ENCODE peak calls at places on chromosomes 12 and 14, in six cellular contexts. One of them, this sample, is unnamed.

GRCh38 chr14:22976620-22977433 is 5.5 kb downstream of the AJUBA start:
- DNase-seq in GM23338: peak
- DNase-seq in lung: peak
- DNase-seq in tibial artery: no peak
- DNase-seq in colonic mucosa: peak
- DNase-seq in heart right ventricle: no peak
- DNase-seq in this sample: no peak

GRCh38 chr14:65981192-65981843 is 504.9 kb upstream of the CCDC196 start:
- DNase-seq in tibial artery: no peak
- DNase-seq in heart right ventricle: no peak
- DNase-seq in GM23338: no peak
- DNase-seq in colonic mucosa: no peak
- DNase-seq in lung: no peak
- DNase-seq in this sample: no peak

GRCh38 chr12:17304503-17305347 is 698.8 kb upstream of the LMO3 start:
- DNase-seq in heart right ventricle: no peak
- DNase-seq in colonic mucosa: no peak
- DNase-seq in tibial artery: no peak
- DNase-seq in lung: no peak
- DNase-seq in GM23338: no peak
- DNase-seq in this sample: no peak

GRCh38 chr12:107593713-107594381 is 91.8 kb upstream of the PWP1 start:
- DNase-seq in tibial artery: no peak
- DNase-seq in heart right ventricle: no peak
- DNase-seq in colonic mucosa: no peak
- DNase-seq in lung: no peak
- DNase-seq in GM23338: peak
- DNase-seq in this sample: no peak

GRCh38 chr12:103677905-103678304 is 90.8 kb downstream of the STAB2 start:
- DNase-seq in GM23338: no peak
- DNase-seq in tibial artery: no peak
- DNase-seq in colonic mucosa: peak
- DNase-seq in heart right ventricle: no peak
- DNase-seq in lung: no peak
- DNase-seq in this sample: no peak

GRCh38 chr14:52333823-52334657 is 19.9 kb downstream of the PTGER2 start:
- DNase-seq in lung: no peak
- DNase-seq in heart right ventricle: no peak
- DNase-seq in colonic mucosa: no peak
- DNase-seq in tibial artery: no peak
- DNase-seq in GM23338: peak
- DNase-seq in this sample: no peak

GRCh38 chr14:25833341-25834121 is 764.3 kb downstream of the NOVA1 start:
- DNase-seq in GM23338: peak
- DNase-seq in heart right ventricle: no peak
- DNase-seq in lung: no peak
- DNase-seq in colonic mucosa: peak
- DNase-seq in tibial artery: no peak
- DNase-seq in this sample: no peak

GRCh38 chr14:103707329-103708263 is 7.7 kb downstream of the XRCC3 start:
- DNase-seq in lung: no peak
- DNase-seq in colonic mucosa: no peak
- DNase-seq in tibial artery: no peak
- DNase-seq in GM23338: no peak
- DNase-seq in heart right ventricle: no peak
- DNase-seq in this sample: no peak

GRCh38 chr12:77940011-77940423 is 109.3 kb downstream of the NAV3 start:
- DNase-seq in colonic mucosa: no peak
- DNase-seq in lung: no peak
- DNase-seq in heart right ventricle: no peak
- DNase-seq in GM23338: no peak
- DNase-seq in tibial artery: no peak
- DNase-seq in this sample: no peak

GRCh38 chr12:13171921-13172859 is 24.3 kb upstream of the EMP1 start:
- DNase-seq in tibial artery: no peak
- DNase-seq in colonic mucosa: peak
- DNase-seq in heart right ventricle: no peak
- DNase-seq in lung: peak
- DNase-seq in GM23338: peak
- DNase-seq in this sample: peak

GRCh38 chr12:130987151-130987931 is 33.6 kb downstream of the ADGRD1 start:
- DNase-seq in GM23338: no peak
- DNase-seq in heart right ventricle: no peak
- DNase-seq in tibial artery: no peak
- DNase-seq in lung: no peak
- DNase-seq in colonic mucosa: no peak
- DNase-seq in this sample: no peak

GRCh38 chr14:30861200-30861599 is 13.2 kb upstream of the COCH start:
- DNase-seq in heart right ventricle: no peak
- DNase-seq in colonic mucosa: no peak
- DNase-seq in GM23338: no peak
- DNase-seq in lung: no peak
- DNase-seq in tibial artery: no peak
- DNase-seq in this sample: no peak

GRCh38 chr12:4769073-4769472 is 48.9 kb downstream of the GALNT8 start:
- DNase-seq in tibial artery: no peak
- DNase-seq in lung: no peak
- DNase-seq in GM23338: no peak
- DNase-seq in heart right ventricle: no peak
- DNase-seq in colonic mucosa: no peak
- DNase-seq in this sample: no peak

GRCh38 chr12:4766445-4766844 is 46.2 kb downstream of the GALNT8 start:
- DNase-seq in tibial artery: no peak
- DNase-seq in heart right ventricle: no peak
- DNase-seq in lung: no peak
- DNase-seq in GM23338: no peak
- DNase-seq in colonic mucosa: no peak
- DNase-seq in this sample: no peak

GRCh38 chr12:4762773-4763172 is 42.6 kb downstream of the GALNT8 start:
- DNase-seq in GM23338: no peak
- DNase-seq in tibial artery: no peak
- DNase-seq in lung: no peak
- DNase-seq in colonic mucosa: no peak
- DNase-seq in heart right ventricle: no peak
- DNase-seq in this sample: no peak

GRCh38 chr12:4767181-4767580 is 47.0 kb downstream of the GALNT8 start:
- DNase-seq in tibial artery: no peak
- DNase-seq in heart right ventricle: no peak
- DNase-seq in GM23338: no peak
- DNase-seq in lung: no peak
- DNase-seq in colonic mucosa: no peak
- DNase-seq in this sample: no peak

DNA sequence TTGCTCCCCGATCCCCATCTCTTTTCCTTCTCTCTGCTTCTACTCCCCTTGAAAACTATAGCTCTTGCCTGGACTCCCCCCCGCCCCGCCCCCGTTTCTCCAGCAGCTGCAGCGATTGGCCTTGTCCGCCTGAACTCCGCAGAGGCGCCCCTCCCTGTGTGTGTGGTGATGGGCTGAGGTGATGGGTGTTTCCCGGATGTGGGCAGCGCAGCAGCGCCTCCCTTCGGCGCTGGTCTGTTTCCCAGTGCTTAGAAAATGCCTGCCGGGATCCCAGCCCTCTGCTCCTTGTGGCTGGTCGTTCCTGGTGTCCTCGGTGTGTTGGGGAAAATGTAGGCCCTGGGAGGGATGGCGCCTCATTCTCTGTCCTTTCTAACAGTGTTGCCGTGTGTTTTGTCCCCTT is 43.3 kb downstream of the GALNT8 start:
- DNase-seq in tibial artery: no peak
- DNase-seq in GM23338: peak
- DNase-seq in colonic mucosa: peak
- DNase-seq in heart right ventricle: no peak
- DNase-seq in lung: no peak
- DNase-seq in this sample: no peak
- TF ChIP-seq CTCF in tibial artery: no peak
- TF ChIP-seq CTCF in GM23338: peak
- TF ChIP-seq CTCF in colonic mucosa: no peak
- TF ChIP-seq CTCF in heart right ventricle: no peak
- TF ChIP-seq CTCF in lung: no peak
- TF ChIP-seq CTCF in this sample: no peak

GRCh38 chr14:99043756-99044155 is 228.2 kb downstream of the BCL11B start:
- DNase-seq in GM23338: no peak
- DNase-seq in colonic mucosa: no peak
- DNase-seq in tibial artery: no peak
- DNase-seq in heart right ventricle: no peak
- DNase-seq in lung: no peak
- DNase-seq in this sample: no peak
- TF ChIP-seq CTCF in GM23338: no peak
- TF ChIP-seq CTCF in colonic mucosa: no peak
- TF ChIP-seq CTCF in tibial artery: no peak
- TF ChIP-seq CTCF in heart right ventricle: no peak
- TF ChIP-seq CTCF in lung: no peak
- TF ChIP-seq CTCF in this sample: no peak

GRCh38 chr12:26250801-26251200 is 55.4 kb downstream of the SSPN start:
- DNase-seq in lung: no peak
- DNase-seq in GM23338: no peak
- DNase-seq in tibial artery: no peak
- DNase-seq in colonic mucosa: no peak
- DNase-seq in heart right ventricle: no peak
- DNase-seq in this sample: no peak

GRCh38 chr12:26244503-26244902 is 49.1 kb downstream of the SSPN start:
- DNase-seq in GM23338: no peak
- DNase-seq in colonic mucosa: no peak
- DNase-seq in tibial artery: no peak
- DNase-seq in heart right ventricle: no peak
- DNase-seq in lung: no peak
- DNase-seq in this sample: no peak

GRCh38 chr12:26245175-26245942 is 50.0 kb downstream of the SSPN start:
- DNase-seq in tibial artery: no peak
- DNase-seq in colonic mucosa: no peak
- DNase-seq in GM23338: no peak
- DNase-seq in heart right ventricle: no peak
- DNase-seq in lung: no peak
- DNase-seq in this sample: no peak

GRCh38 chr12:26246483-26247164 is 51.3 kb downstream of the SSPN start:
- DNase-seq in heart right ventricle: no peak
- DNase-seq in tibial artery: no peak
- DNase-seq in lung: no peak
- DNase-seq in colonic mucosa: peak
- DNase-seq in GM23338: no peak
- DNase-seq in this sample: no peak

DNA sequence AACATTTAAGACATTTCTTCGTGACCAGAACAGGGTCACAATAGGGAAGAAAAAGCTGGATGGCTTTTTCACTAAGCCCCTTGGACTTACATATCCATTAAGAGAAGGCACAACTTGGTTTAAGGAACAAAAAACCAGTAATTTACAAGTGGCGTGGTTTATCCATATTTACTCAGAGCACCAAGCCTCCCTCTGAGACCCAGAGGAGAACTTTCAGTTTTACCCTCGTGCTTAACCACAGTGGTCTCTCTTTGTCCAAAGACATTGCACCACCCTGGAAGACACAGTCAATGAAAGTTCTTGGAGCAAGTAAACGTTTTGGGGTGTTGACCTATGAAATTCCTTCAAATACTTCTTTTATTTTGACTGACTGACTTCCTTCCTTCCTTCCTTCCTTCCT is 52.5 kb downstream of the SSPN start:
- DNase-seq in tibial artery: no peak
- DNase-seq in GM23338: no peak
- DNase-seq in heart right ventricle: no peak
- DNase-seq in lung: no peak
- DNase-seq in colonic mucosa: no peak
- DNase-seq in this sample: no peak
- TF ChIP-seq CTCF in tibial artery: no peak
- TF ChIP-seq CTCF in GM23338: no peak
- TF ChIP-seq CTCF in heart right ventricle: no peak
- TF ChIP-seq CTCF in lung: no peak
- TF ChIP-seq CTCF in colonic mucosa: no peak
- TF ChIP-seq CTCF in this sample: no peak

GRCh38 chr14:76947078-76947837 is 81.2 kb downstream of the IRF2BPL start:
- DNase-seq in lung: peak
- DNase-seq in colonic mucosa: peak
- DNase-seq in GM23338: peak
- DNase-seq in tibial artery: peak
- DNase-seq in heart right ventricle: peak
- DNase-seq in this sample: peak
- TF ChIP-seq CTCF in lung: peak
- TF ChIP-seq CTCF in colonic mucosa: peak
- TF ChIP-seq CTCF in GM23338: peak
- TF ChIP-seq CTCF in tibial artery: peak
- TF ChIP-seq CTCF in heart right ventricle: peak
- TF ChIP-seq CTCF in this sample: no peak

DNA sequence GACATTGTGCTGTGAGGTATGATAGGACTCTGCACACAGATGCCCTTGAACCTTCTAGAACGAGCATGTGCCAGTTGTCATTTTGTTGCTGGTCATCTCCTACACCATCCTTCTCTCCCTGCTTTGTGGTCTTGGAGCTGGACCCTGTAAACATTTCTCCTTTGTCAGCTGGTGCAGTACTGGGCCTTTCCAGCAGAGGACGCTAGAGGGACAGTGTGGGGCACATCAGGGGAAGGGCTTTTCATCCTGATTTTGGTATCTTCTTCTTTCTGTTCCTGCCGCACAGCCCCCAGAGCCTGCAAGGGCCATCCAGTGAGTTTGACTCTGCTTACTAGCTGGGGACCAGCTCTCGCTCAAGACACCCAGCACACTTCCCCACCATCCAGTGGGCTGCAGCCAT is 484.6 kb downstream of the AACS start:
- DNase-seq in GM23338: peak
- DNase-seq in colonic mucosa: no peak
- DNase-seq in lung: no peak
- DNase-seq in heart right ventricle: no peak
- DNase-seq in tibial artery: no peak
- DNase-seq in this sample: no peak
- TF ChIP-seq CTCF in GM23338: peak
- TF ChIP-seq CTCF in colonic mucosa: no peak
- TF ChIP-seq CTCF in lung: no peak
- TF ChIP-seq CTCF in heart right ventricle: no peak
- TF ChIP-seq CTCF in tibial artery: no peak
- TF ChIP-seq CTCF in this sample: no peak

GRCh38 chr14:72609205-72609916 is 284.5 kb downstream of the DPF3 start:
- DNase-seq in GM23338: no peak
- DNase-seq in colonic mucosa: peak
- DNase-seq in tibial artery: no peak
- DNase-seq in lung: no peak
- DNase-seq in heart right ventricle: no peak
- DNase-seq in this sample: no peak

GRCh38 chr14:72606879-72607278 is 287.0 kb downstream of the DPF3 start:
- DNase-seq in GM23338: no peak
- DNase-seq in tibial artery: no peak
- DNase-seq in colonic mucosa: peak
- DNase-seq in heart right ventricle: no peak
- DNase-seq in lung: no peak
- DNase-seq in this sample: no peak

GRCh38 chr14:72607386-72608125 is 286.3 kb downstream of the DPF3 start:
- DNase-seq in GM23338: no peak
- DNase-seq in lung: no peak
- DNase-seq in colonic mucosa: peak
- DNase-seq in tibial artery: no peak
- DNase-seq in heart right ventricle: no peak
- DNase-seq in this sample: no peak

GRCh38 chr14:72610096-72610830 is 283.6 kb downstream of the DPF3 start:
- DNase-seq in lung: no peak
- DNase-seq in tibial artery: no peak
- DNase-seq in GM23338: no peak
- DNase-seq in colonic mucosa: peak
- DNase-seq in heart right ventricle: no peak
- DNase-seq in this sample: no peak

GRCh38 chr14:72608391-72609204 is 285.3 kb downstream of the DPF3 start:
- DNase-seq in tibial artery: no peak
- DNase-seq in heart right ventricle: no peak
- DNase-seq in GM23338: no peak
- DNase-seq in colonic mucosa: peak
- DNase-seq in lung: no peak
- DNase-seq in this sample: no peak
- TF ChIP-seq CTCF in tibial artery: no peak
- TF ChIP-seq CTCF in heart right ventricle: no peak
- TF ChIP-seq CTCF in GM23338: no peak
- TF ChIP-seq CTCF in colonic mucosa: no peak
- TF ChIP-seq CTCF in lung: no peak
- TF ChIP-seq CTCF in this sample: no peak